ENCODE peak calls at places on chromosomes 11 and 22, in eight cellular contexts. One of them, this sample, is unnamed.

GRCh38 chr11:133934599-133935550 is 21.9 kb downstream of the IGSF9B start:
- DNase-seq in naive thymus-derived CD8-positive, alpha-beta T cell: no peak
- DNase-seq in left cardiac atrium: peak; percentile 86
- DNase-seq in right lobe of liver: no peak
- DNase-seq in body of pancreas: no peak
- DNase-seq in smooth muscle cell of the brain vasculature: no peak
- DNase-seq in stimulated activated CD4-positive, alpha-beta T cell treated with anti-CD3 and anti-CD28 coated beads, Interleukin-1b, Interleukin-23, amount 100 ng/mL, for 24 hours: no peak
- DNase-seq in renal cortical epithelial cell: peak; percentile 1
- DNase-seq in this sample: peak; percentile 79

GRCh38 chr22:30313527-30314385 is 13.0 kb downstream of the TBC1D10A start:
- DNase-seq in naive thymus-derived CD8-positive, alpha-beta T cell: no peak
- DNase-seq in right lobe of liver: no peak
- DNase-seq in smooth muscle cell of the brain vasculature: no peak
- DNase-seq in body of pancreas: no peak
- DNase-seq in renal cortical epithelial cell: no peak
- DNase-seq in stimulated activated CD4-positive, alpha-beta T cell treated with anti-CD3 and anti-CD28 coated beads, Interleukin-1b, Interleukin-23, amount 100 ng/mL, for 24 hours: no peak
- DNase-seq in left cardiac atrium: no peak
- DNase-seq in this sample: peak; percentile 74

GRCh38 chr11:126502159-126502558 is 146.7 kb downstream of the ST3GAL4 start:
- DNase-seq in right lobe of liver: no peak
- DNase-seq in left cardiac atrium: no peak
- DNase-seq in naive thymus-derived CD8-positive, alpha-beta T cell: no peak
- DNase-seq in smooth muscle cell of the brain vasculature: no peak
- DNase-seq in renal cortical epithelial cell: no peak
- DNase-seq in stimulated activated CD4-positive, alpha-beta T cell treated with anti-CD3 and anti-CD28 coated beads, Interleukin-1b, Interleukin-23, amount 100 ng/mL, for 24 hours: no peak
- DNase-seq in body of pancreas: no peak
- DNase-seq in this sample: no peak

GRCh38 chr11:91209751-91210150 is 986.9 kb upstream of the CHORDC1 start:
- DNase-seq in smooth muscle cell of the brain vasculature: no peak
- DNase-seq in left cardiac atrium: no peak
- DNase-seq in right lobe of liver: no peak
- DNase-seq in body of pancreas: no peak
- DNase-seq in naive thymus-derived CD8-positive, alpha-beta T cell: no peak
- DNase-seq in stimulated activated CD4-positive, alpha-beta T cell treated with anti-CD3 and anti-CD28 coated beads, Interleukin-1b, Interleukin-23, amount 100 ng/mL, for 24 hours: no peak
- DNase-seq in renal cortical epithelial cell: no peak
- DNase-seq in this sample: no peak

GRCh38 chr22:37282385-37282677 is at the start of gene CYTH4:
- DNase-seq in left cardiac atrium: peak; percentile 76
- DNase-seq in renal cortical epithelial cell: no peak
- DNase-seq in stimulated activated CD4-positive, alpha-beta T cell treated with anti-CD3 and anti-CD28 coated beads, Interleukin-1b, Interleukin-23, amount 100 ng/mL, for 24 hours: peak; percentile 57
- DNase-seq in naive thymus-derived CD8-positive, alpha-beta T cell: peak; percentile 63
- DNase-seq in body of pancreas: no peak
- DNase-seq in right lobe of liver: peak; percentile 66
- DNase-seq in smooth muscle cell of the brain vasculature: no peak
- DNase-seq in this sample: peak; percentile 24

GRCh38 chr11:3095712-3096361 is 38.6 kb upstream of the CARS1 start:
- DNase-seq in smooth muscle cell of the brain vasculature: peak; percentile 59
- DNase-seq in left cardiac atrium: peak; percentile 56
- DNase-seq in body of pancreas: no peak
- DNase-seq in naive thymus-derived CD8-positive, alpha-beta T cell: no peak
- DNase-seq in stimulated activated CD4-positive, alpha-beta T cell treated with anti-CD3 and anti-CD28 coated beads, Interleukin-1b, Interleukin-23, amount 100 ng/mL, for 24 hours: no peak
- DNase-seq in renal cortical epithelial cell: peak; percentile 96
- DNase-seq in right lobe of liver: no peak
- DNase-seq in this sample: peak; percentile 81

GRCh38 chr22:42868751-42869251 is 11.7 kb upstream of the ARFGAP3 start:
- DNase-seq in renal cortical epithelial cell: no peak
- DNase-seq in right lobe of liver: peak; percentile 90
- DNase-seq in naive thymus-derived CD8-positive, alpha-beta T cell: no peak
- DNase-seq in stimulated activated CD4-positive, alpha-beta T cell treated with anti-CD3 and anti-CD28 coated beads, Interleukin-1b, Interleukin-23, amount 100 ng/mL, for 24 hours: no peak
- DNase-seq in body of pancreas: peak; percentile 88
- DNase-seq in left cardiac atrium: peak; percentile 48
- DNase-seq in smooth muscle cell of the brain vasculature: no peak
- DNase-seq in this sample: no peak

GRCh38 chr11:65559951-65560537 is 1.9 kb upstream of the LTBP3 start:
- DNase-seq in stimulated activated CD4-positive, alpha-beta T cell treated with anti-CD3 and anti-CD28 coated beads, Interleukin-1b, Interleukin-23, amount 100 ng/mL, for 24 hours: no peak
- DNase-seq in right lobe of liver: no peak
- DNase-seq in smooth muscle cell of the brain vasculature: no peak
- DNase-seq in left cardiac atrium: no peak
- DNase-seq in renal cortical epithelial cell: peak; percentile 84
- DNase-seq in naive thymus-derived CD8-positive, alpha-beta T cell: no peak
- DNase-seq in body of pancreas: no peak
- DNase-seq in this sample: peak; percentile 98

GRCh38 chr11:40029406-40029805 is 1430.0 kb downstream of the LRRC4C start:
- DNase-seq in naive thymus-derived CD8-positive, alpha-beta T cell: no peak
- DNase-seq in body of pancreas: no peak
- DNase-seq in smooth muscle cell of the brain vasculature: no peak
- DNase-seq in right lobe of liver: no peak
- DNase-seq in renal cortical epithelial cell: peak; percentile 0
- DNase-seq in stimulated activated CD4-positive, alpha-beta T cell treated with anti-CD3 and anti-CD28 coated beads, Interleukin-1b, Interleukin-23, amount 100 ng/mL, for 24 hours: no peak
- DNase-seq in left cardiac atrium: no peak
- DNase-seq in this sample: peak; percentile 9

GRCh38 chr11:107830915-107831540 is 27.6 kb downstream of the SLC35F2 start:
- DNase-seq in naive thymus-derived CD8-positive, alpha-beta T cell: no peak
- DNase-seq in left cardiac atrium: no peak
- DNase-seq in body of pancreas: peak; percentile 22
- DNase-seq in stimulated activated CD4-positive, alpha-beta T cell treated with anti-CD3 and anti-CD28 coated beads, Interleukin-1b, Interleukin-23, amount 100 ng/mL, for 24 hours: no peak
- DNase-seq in smooth muscle cell of the brain vasculature: no peak
- DNase-seq in right lobe of liver: no peak
- DNase-seq in renal cortical epithelial cell: peak; percentile 70
- DNase-seq in this sample: peak; percentile 69

GRCh38 chr11:32893091-32893946 is 708 bp downstream of the QSER1 start:
- DNase-seq in right lobe of liver: peak; percentile 78
- DNase-seq in smooth muscle cell of the brain vasculature: no peak
- DNase-seq in stimulated activated CD4-positive, alpha-beta T cell treated with anti-CD3 and anti-CD28 coated beads, Interleukin-1b, Interleukin-23, amount 100 ng/mL, for 24 hours: peak; percentile 28
- DNase-seq in renal cortical epithelial cell: no peak
- DNase-seq in body of pancreas: peak; percentile 53
- DNase-seq in naive thymus-derived CD8-positive, alpha-beta T cell: peak; percentile 40
- DNase-seq in left cardiac atrium: peak; percentile 55
- DNase-seq in this sample: peak; percentile 52

GRCh38 chr11:108034952-108035351 is 26.3 kb downstream of the CUL5 start:
- DNase-seq in right lobe of liver: no peak
- DNase-seq in stimulated activated CD4-positive, alpha-beta T cell treated with anti-CD3 and anti-CD28 coated beads, Interleukin-1b, Interleukin-23, amount 100 ng/mL, for 24 hours: no peak
- DNase-seq in smooth muscle cell of the brain vasculature: no peak
- DNase-seq in renal cortical epithelial cell: no peak
- DNase-seq in naive thymus-derived CD8-positive, alpha-beta T cell: no peak
- DNase-seq in left cardiac atrium: no peak
- DNase-seq in body of pancreas: no peak
- DNase-seq in this sample: no peak

This sample was measured in kidney tubule cell.